ENCODE peak calls at places on chromosomes 11 and 22, in five cellular contexts. A is transverse colon, S is H1, P is stomach, M is GM12878. K is an unnamed sample.

GRCh38 chr11:87019582-87020271 is 18.0 kb upstream of the TMEM135 start:
- DNase-seq in A (no peak), S (no peak), P (no peak), M (no peak), K (no peak)

GRCh38 chr22:44448271-44448780 is 49.7 kb downstream of the RTL6 start:
- DNase-seq in A (peak; percentile 48), S (no peak), P (peak; percentile 72), M (no peak), K (peak; percentile 91)

GRCh38 chr11:131470526-131470925 is 100.1 kb downstream of the NTM start:
- DNase-seq in A (no peak), S (no peak), P (no peak), M (no peak), K (no peak)

GRCh38 chr11:66476841-66477251 is 3.4 kb upstream of the DPP3 start:
- DNase-seq in A (no peak), S (peak; percentile 51), P (no peak), M (no peak), K (no peak)

GRCh38 chr11:69890476-69890875 is 71.3 kb upstream of the FGF3 start:
- DNase-seq in A (no peak), S (no peak), P (no peak), M (no peak), K (no peak)

GRCh38 chr11:72971211-72971610 is 157.0 kb downstream of the ATG16L2 start:
- DNase-seq in A (no peak), S (no peak), P (no peak), M (no peak), K (no peak)

GRCh38 chr11:9138612-9139579 is 47.5 kb upstream of the SCUBE2 start:
- DNase-seq in A (peak; percentile 17), S (peak; percentile 34), P (peak; percentile 54), M (no peak), K (no peak)

GRCh38 chr11:64566042-64566914 is 24.7 kb upstream of the SLC22A12 start:
- DNase-seq in A (peak; percentile 65), S (peak; percentile 74), P (peak; percentile 41), M (no peak), K (peak; percentile 87)

DNA sequence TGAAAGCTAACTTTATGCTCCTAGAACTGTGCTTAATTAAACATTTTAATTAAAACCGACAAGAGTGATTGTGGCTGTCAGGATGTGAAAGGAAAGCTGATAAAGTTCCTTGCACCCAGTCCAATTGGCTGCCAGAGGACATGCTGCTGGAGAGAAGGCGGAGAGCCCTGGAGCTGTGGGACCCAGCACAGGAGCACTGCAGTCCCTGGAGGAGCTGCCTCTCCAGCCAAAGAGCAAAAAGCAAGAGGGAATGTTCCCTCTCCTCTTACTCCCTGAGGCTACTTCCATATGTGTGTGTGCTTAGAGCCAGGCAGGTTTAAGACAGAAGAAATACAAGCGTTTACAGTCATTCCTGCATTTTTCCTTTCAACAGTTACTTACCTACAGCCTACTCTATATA is 118.6 kb downstream of the OPCML start:
- DNase-seq in A (no peak), S (no peak), P (no peak), M (no peak), K (no peak)
- TF ChIP-seq POLR2AphosphoS5 in A (no peak), S (no peak), P (no peak), M (no peak), K (no peak)

GRCh38 chr11:124879999-124880611 is 14.9 kb downstream of the ROBO3 start:
- DNase-seq in A (no peak), S (no peak), P (no peak), M (no peak), K (peak; percentile 50)

GRCh38 chr11:124884340-124884739 is 13.3 kb downstream of the ROBO4 start:
- DNase-seq in A (no peak), S (no peak), P (no peak), M (no peak), K (peak; percentile 22)

GRCh38 chr11:124880958-124881357 is 15.7 kb downstream of the ROBO3 start:
- DNase-seq in A (no peak), S (no peak), P (no peak), M (no peak), K (no peak)

GRCh38 chr11:124884869-124885479 is 12.7 kb downstream of the ROBO4 start:
- DNase-seq in A (no peak), S (no peak), P (no peak), M (no peak), K (peak; percentile 48)

GRCh38 chr11:124882339-124883071 is 15.2 kb downstream of the ROBO4 start:
- DNase-seq in A (no peak), S (no peak), P (no peak), M (no peak), K (no peak)
- TF ChIP-seq POLR2A in A (no peak), S (no peak), P (no peak), M (no peak), K (no peak)

GRCh38 chr11:59223177-59223576 is 10.4 kb upstream of the MPEG1 start:
- DNase-seq in A (no peak), S (no peak), P (no peak), M (no peak), K (no peak)

GRCh38 chr11:59223611-59224010 is 10.9 kb upstream of the MPEG1 start:
- DNase-seq in A (no peak), S (no peak), P (no peak), M (no peak), K (no peak)

GRCh38 chr11:59225017-59225416 is 12.3 kb upstream of the MPEG1 start:
- DNase-seq in A (no peak), S (no peak), P (no peak), M (no peak), K (no peak)

GRCh38 chr11:59222464-59223065 is 9.8 kb upstream of the MPEG1 start:
- DNase-seq in A (no peak), S (no peak), P (no peak), M (no peak), K (no peak)

DNA sequence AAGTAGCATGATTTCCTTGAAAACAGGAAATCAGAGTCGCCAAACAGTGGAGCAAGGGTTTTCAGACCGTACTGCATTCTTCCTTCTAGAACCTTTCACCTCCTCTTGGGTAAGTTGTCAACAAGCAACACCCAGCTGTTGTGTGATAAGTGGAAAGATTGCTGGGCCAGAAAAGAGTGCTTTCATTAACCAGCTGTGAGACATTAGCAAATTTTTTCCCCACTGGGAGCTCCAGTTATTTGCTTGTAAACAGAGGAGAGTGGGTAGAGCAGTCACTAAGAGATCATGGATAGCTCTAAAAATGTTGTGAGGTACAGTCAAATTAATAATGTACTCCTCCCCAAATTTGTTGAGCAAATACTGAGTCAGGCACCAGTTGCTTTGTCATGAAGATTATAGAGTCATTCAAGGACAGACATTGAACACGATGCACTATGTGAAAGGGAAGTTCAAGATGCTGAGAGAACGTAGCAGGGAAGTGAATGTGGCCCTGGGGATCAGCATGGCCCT is 11.7 kb upstream of the MPEG1 start:
- DNase-seq in A (no peak), S (no peak), P (no peak), M (no peak), K (peak; percentile 73)
- TF ChIP-seq EP300 in A (no peak), S (no peak), P (no peak), M (no peak), K (no peak)

GRCh38 chr11:62713343-62713742 is 5.9 kb downstream of the GNG3 start:
- DNase-seq in A (peak; percentile 56), S (no peak), P (peak; percentile 60), M (no peak), K (no peak)
- TF ChIP-seq POLR2AphosphoS5 in A (no peak), S (no peak), P (peak; percentile 55), M (no peak), K (no peak)

GRCh38 chr22:19176175-19176630 is 2.3 kb downstream of the SLC25A1 start:
- DNase-seq in A (no peak), S (peak; percentile 66), P (no peak), M (no peak), K (no peak)

GRCh38 chr22:19175602-19176174 is 2.8 kb downstream of the SLC25A1 start:
- DNase-seq in A (no peak), S (no peak), P (no peak), M (no peak), K (no peak)

GRCh38 chr22:19175026-19175601 is 3.4 kb downstream of the SLC25A1 start:
- DNase-seq in A (no peak), S (no peak), P (no peak), M (no peak), K (no peak)

GRCh38 chr22:19173047-19174035 is 5.2 kb downstream of the SLC25A1 start:
- DNase-seq in A (peak; percentile 73), S (no peak), P (no peak), M (no peak), K (no peak)

DNA sequence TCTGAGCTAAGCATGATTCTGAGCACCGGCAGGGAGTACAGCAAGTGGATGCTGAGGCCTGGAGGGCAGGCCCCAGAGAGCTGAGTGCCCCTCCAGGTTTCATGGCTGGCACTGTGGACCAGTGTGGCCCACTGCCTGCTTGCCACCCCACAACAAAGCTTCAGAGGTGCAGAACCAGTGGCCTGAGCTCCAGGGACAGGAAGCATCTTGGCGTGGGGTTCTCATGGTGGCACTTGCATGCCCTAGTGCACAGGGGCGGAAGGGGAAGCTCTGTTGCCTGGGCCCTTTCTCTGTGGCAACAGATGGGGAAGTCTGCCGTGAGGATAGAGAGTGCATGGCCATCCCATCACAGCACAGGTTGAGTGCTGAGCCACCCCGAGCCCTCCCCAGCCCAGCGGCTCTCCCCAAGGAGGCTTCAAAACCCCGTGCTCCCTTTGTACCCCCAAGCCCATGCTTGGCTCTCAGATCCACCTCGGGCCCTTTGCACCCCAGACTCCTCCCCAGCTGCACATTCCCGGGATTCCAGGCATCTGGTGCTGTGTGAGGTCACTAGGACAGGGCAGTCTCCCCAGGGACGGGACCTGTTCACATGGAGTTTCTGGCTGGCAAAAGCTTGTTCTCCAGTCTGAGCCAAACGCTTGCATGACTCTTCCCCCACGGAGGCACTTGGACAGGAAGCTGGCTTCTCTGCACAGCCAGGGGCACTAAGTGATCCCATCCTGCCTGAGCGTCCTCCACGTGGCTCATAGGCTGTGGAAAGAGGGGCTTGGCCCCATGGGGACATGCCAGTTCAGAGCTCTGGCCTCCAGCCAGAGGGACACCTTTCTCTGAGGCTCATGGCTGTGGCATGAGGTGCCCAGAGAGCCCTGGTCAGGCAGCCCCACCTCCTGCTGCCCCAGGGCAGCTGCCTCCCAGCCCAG is 4.2 kb downstream of the SLC25A1 start:
- DNase-seq in A (no peak), S (peak; percentile 64), P (no peak), M (peak; percentile 15), K (peak; percentile 73)
- TF ChIP-seq POLR2A in A (no peak), S (peak; percentile 80), P (no peak), M (peak; percentile 59), K (no peak)

K was measured in sigmoid colon.